ENCODE peak calls at places on chromosome 21, in five cellular contexts. One of them, this sample, is unnamed.

GRCh38 chr21:15122241-15122640 is 57.4 kb upstream of the NRIP1 start:
- DNase-seq in tibial artery: no peak
- DNase-seq in LNCaP clone FGC: peak; percentile 35
- DNase-seq in MM.1S: no peak
- DNase-seq in right cardiac atrium: no peak
- DNase-seq in this sample: no peak

GRCh38 chr21:21624674-21625073 is 626.5 kb downstream of the NCAM2 start:
- DNase-seq in MM.1S: no peak
- DNase-seq in LNCaP clone FGC: no peak
- DNase-seq in tibial artery: no peak
- DNase-seq in right cardiac atrium: no peak
- DNase-seq in this sample: no peak

GRCh38 chr21:43921602-43921978 is 56.6 kb downstream of the AGPAT3 start:
- DNase-seq in LNCaP clone FGC: no peak
- DNase-seq in MM.1S: no peak
- DNase-seq in tibial artery: no peak
- DNase-seq in right cardiac atrium: no peak
- DNase-seq in this sample: no peak

GRCh38 chr21:32312321-32312720 is 13.7 kb downstream of the MRAP start:
- DNase-seq in MM.1S: no peak
- DNase-seq in right cardiac atrium: no peak
- DNase-seq in tibial artery: no peak
- DNase-seq in LNCaP clone FGC: no peak
- DNase-seq in this sample: no peak

GRCh38 chr21:27647921-27648320 is 681.0 kb upstream of the ADAMTS5 start:
- DNase-seq in right cardiac atrium: no peak
- DNase-seq in LNCaP clone FGC: no peak
- DNase-seq in tibial artery: no peak
- DNase-seq in MM.1S: no peak
- DNase-seq in this sample: no peak

GRCh38 chr21:31557956-31558838 is 101.3 kb upstream of the SOD1 start:
- DNase-seq in tibial artery: no peak
- DNase-seq in LNCaP clone FGC: no peak
- DNase-seq in MM.1S: peak; percentile 59
- DNase-seq in right cardiac atrium: peak; percentile 59
- DNase-seq in this sample: peak; percentile 86

GRCh38 chr21:21845901-21846396 is 847.7 kb downstream of the NCAM2 start:
- DNase-seq in right cardiac atrium: no peak
- DNase-seq in MM.1S: no peak
- DNase-seq in LNCaP clone FGC: no peak
- DNase-seq in tibial artery: no peak
- DNase-seq in this sample: no peak

GRCh38 chr21:32742470-32742869 is 14.7 kb upstream of the SYNJ1 start:
- DNase-seq in LNCaP clone FGC: no peak
- DNase-seq in MM.1S: peak; percentile 19
- DNase-seq in right cardiac atrium: no peak
- DNase-seq in tibial artery: no peak
- DNase-seq in this sample: no peak

GRCh38 chr21:40507978-40508377 is 339.0 kb downstream of the DSCAM start:
- DNase-seq in tibial artery: no peak
- DNase-seq in LNCaP clone FGC: no peak
- DNase-seq in right cardiac atrium: no peak
- DNase-seq in MM.1S: no peak
- DNase-seq in this sample: no peak

GRCh38 chr21:32562426-32562825 is 22.9 kb downstream of the TCP10L start:
- DNase-seq in tibial artery: no peak
- DNase-seq in MM.1S: peak; percentile 15
- DNase-seq in LNCaP clone FGC: no peak
- DNase-seq in right cardiac atrium: no peak
- DNase-seq in this sample: peak; percentile 69

GRCh38 chr21:28516996-28517592 is 475.6 kb downstream of the LTN1 start:
- DNase-seq in LNCaP clone FGC: no peak
- DNase-seq in tibial artery: peak; percentile 67
- DNase-seq in right cardiac atrium: peak; percentile 83
- DNase-seq in MM.1S: peak; percentile 89
- DNase-seq in this sample: peak; percentile 96

GRCh38 chr21:19198801-19199200 is 795.2 kb upstream of the TMPRSS15 start:
- DNase-seq in tibial artery: no peak
- DNase-seq in MM.1S: no peak
- DNase-seq in LNCaP clone FGC: no peak
- DNase-seq in right cardiac atrium: no peak
- DNase-seq in this sample: no peak

GRCh38 chr21:18725653-18726052 is 322.1 kb upstream of the TMPRSS15 start:
- DNase-seq in LNCaP clone FGC: no peak
- DNase-seq in right cardiac atrium: no peak
- DNase-seq in MM.1S: peak; percentile 10
- DNase-seq in tibial artery: no peak
- DNase-seq in this sample: peak; percentile 61

GRCh38 chr21:43808832-43809251 is 19.5 kb downstream of the RRP1 start:
- DNase-seq in LNCaP clone FGC: no peak
- DNase-seq in right cardiac atrium: peak; percentile 50
- DNase-seq in tibial artery: no peak
- DNase-seq in MM.1S: no peak
- DNase-seq in this sample: no peak

GRCh38 chr21:33898546-33898945 is 17.1 kb downstream of the ATP5PO start:
- DNase-seq in right cardiac atrium: no peak
- DNase-seq in LNCaP clone FGC: no peak
- DNase-seq in tibial artery: no peak
- DNase-seq in MM.1S: no peak
- DNase-seq in this sample: no peak

GRCh38 chr21:25733859-25734653 is 648 bp downstream of the ATP5PF start:
- DNase-seq in LNCaP clone FGC: no peak
- DNase-seq in tibial artery: no peak
- DNase-seq in MM.1S: peak; percentile 41
- DNase-seq in right cardiac atrium: no peak
- DNase-seq in this sample: no peak

GRCh38 chr21:43741425-43742096 is 22.6 kb downstream of the PDXK start:
- DNase-seq in tibial artery: no peak
- DNase-seq in MM.1S: no peak
- DNase-seq in LNCaP clone FGC: no peak
- DNase-seq in right cardiac atrium: no peak
- DNase-seq in this sample: peak; percentile 74

GRCh38 chr21:29257701-29258100 is 41.0 kb upstream of the BACH1 start:
- DNase-seq in LNCaP clone FGC: no peak
- DNase-seq in right cardiac atrium: no peak
- DNase-seq in MM.1S: no peak
- DNase-seq in tibial artery: no peak
- DNase-seq in this sample: no peak

GRCh38 chr21:29258626-29259335 is 39.9 kb upstream of the BACH1 start:
- DNase-seq in right cardiac atrium: no peak
- DNase-seq in MM.1S: no peak
- DNase-seq in LNCaP clone FGC: no peak
- DNase-seq in tibial artery: no peak
- DNase-seq in this sample: no peak

GRCh38 chr21:24260751-24261150 is 1346.5 kb downstream of the MRPL39 start:
- DNase-seq in MM.1S: no peak
- DNase-seq in LNCaP clone FGC: no peak
- DNase-seq in tibial artery: no peak
- DNase-seq in right cardiac atrium: no peak
- DNase-seq in this sample: no peak

GRCh38 chr21:43944757-43945156 is 67.4 kb upstream of the TRAPPC10 start:
- DNase-seq in LNCaP clone FGC: no peak
- DNase-seq in tibial artery: no peak
- DNase-seq in right cardiac atrium: peak; percentile 53
- DNase-seq in MM.1S: no peak
- DNase-seq in this sample: no peak

GRCh38 chr21:33884361-33885157 is 31.0 kb downstream of the ATP5PO start:
- DNase-seq in right cardiac atrium: no peak
- DNase-seq in MM.1S: no peak
- DNase-seq in tibial artery: no peak
- DNase-seq in LNCaP clone FGC: no peak
- DNase-seq in this sample: no peak

GRCh38 chr21:36113647-36114428 is 21.0 kb upstream of the CBR3 start:
- DNase-seq in LNCaP clone FGC: no peak
- DNase-seq in tibial artery: no peak
- DNase-seq in MM.1S: peak; percentile 70
- DNase-seq in right cardiac atrium: no peak
- DNase-seq in this sample: no peak

GRCh38 chr21:26115899-26116298 is 54.7 kb downstream of the APP start:
- DNase-seq in LNCaP clone FGC: no peak
- DNase-seq in right cardiac atrium: no peak
- DNase-seq in MM.1S: no peak
- DNase-seq in tibial artery: no peak
- DNase-seq in this sample: no peak

GRCh38 chr21:29025328-29025713 is 853 bp downstream of the USP16 start:
- DNase-seq in LNCaP clone FGC: no peak
- DNase-seq in tibial artery: no peak
- DNase-seq in MM.1S: no peak
- DNase-seq in right cardiac atrium: no peak
- DNase-seq in this sample: no peak

GRCh38 chr21:17476006-17476405 is 36.8 kb upstream of the CXADR start:
- DNase-seq in right cardiac atrium: no peak
- DNase-seq in tibial artery: no peak
- DNase-seq in MM.1S: peak; percentile 19
- DNase-seq in LNCaP clone FGC: no peak
- DNase-seq in this sample: no peak

GRCh38 chr21:26432410-26432809 is 140.7 kb downstream of the CYYR1 start:
- DNase-seq in tibial artery: no peak
- DNase-seq in right cardiac atrium: no peak
- DNase-seq in LNCaP clone FGC: no peak
- DNase-seq in MM.1S: peak; percentile 88
- DNase-seq in this sample: no peak

GRCh38 chr21:36288651-36289243 is 31.2 kb upstream of the MORC3 start:
- DNase-seq in tibial artery: no peak
- DNase-seq in right cardiac atrium: no peak
- DNase-seq in MM.1S: no peak
- DNase-seq in LNCaP clone FGC: no peak
- DNase-seq in this sample: no peak

GRCh38 chr21:29240136-29240535 is 58.6 kb upstream of the BACH1 start:
- DNase-seq in MM.1S: no peak
- DNase-seq in tibial artery: no peak
- DNase-seq in right cardiac atrium: no peak
- DNase-seq in LNCaP clone FGC: no peak
- DNase-seq in this sample: no peak

GRCh38 chr21:36540700-36541099 is 60.8 kb upstream of the CLDN14 start:
- DNase-seq in MM.1S: no peak
- DNase-seq in LNCaP clone FGC: no peak
- DNase-seq in tibial artery: peak; percentile 21
- DNase-seq in right cardiac atrium: no peak
- DNase-seq in this sample: no peak

DNA sequence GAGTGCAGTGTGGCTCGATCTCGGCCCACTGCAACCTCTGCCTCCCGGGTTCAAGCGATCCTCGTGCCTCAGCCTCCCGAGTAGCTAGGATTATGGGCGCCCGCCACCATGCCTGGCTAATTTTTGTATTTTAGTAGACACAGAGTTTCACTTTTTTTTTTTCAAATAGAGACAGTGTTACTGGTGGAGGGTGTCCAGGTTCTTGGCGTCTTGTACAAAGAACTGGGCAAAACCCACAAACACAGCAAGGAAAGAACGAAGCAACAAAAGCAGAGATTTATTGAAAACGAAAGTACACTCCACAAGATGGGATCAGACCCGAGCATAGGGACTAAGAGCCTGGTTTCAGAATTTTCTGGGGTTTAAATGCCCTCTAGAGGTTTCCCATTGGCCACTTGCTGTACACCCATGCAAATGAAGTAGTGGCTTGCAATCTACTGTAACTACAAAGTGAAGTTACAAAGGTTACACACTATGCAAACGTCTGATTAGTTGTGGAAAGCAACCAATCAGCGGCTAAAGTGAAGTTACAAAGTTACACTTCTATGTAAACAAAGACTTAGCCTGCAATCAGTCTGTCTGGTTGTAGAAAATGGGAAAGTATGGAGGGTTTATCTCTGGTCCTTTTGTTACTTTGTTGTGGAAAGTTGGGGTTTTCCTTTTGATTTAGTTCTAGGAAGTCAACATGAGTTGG is 199.1 kb downstream of the DYRK1A start:
- DNase-seq in LNCaP clone FGC: no peak
- DNase-seq in right cardiac atrium: no peak
- DNase-seq in MM.1S: peak; percentile 21
- DNase-seq in tibial artery: no peak
- DNase-seq in this sample: no peak
- H3K4me3 ChIP-seq in LNCaP clone FGC: no peak overlapping the region
- H3K4me3 ChIP-seq in right cardiac atrium: no peak overlapping the region
- H3K4me3 ChIP-seq in MM.1S: no peak overlapping the region
- H3K4me3 ChIP-seq in tibial artery: peak overlapping the region; percentile 7
- H3K4me3 ChIP-seq in this sample: no peak overlapping the region

GRCh38 chr21:41768371-41769042 is 1.7 kb upstream of the RIPK4 start:
- DNase-seq in tibial artery: peak; percentile 75
- DNase-seq in right cardiac atrium: no peak
- DNase-seq in LNCaP clone FGC: no peak
- DNase-seq in MM.1S: no peak
- DNase-seq in this sample: peak; percentile 89
- H3K4me3 ChIP-seq in tibial artery: peak overlapping the region; percentile 65
- H3K4me3 ChIP-seq in right cardiac atrium: peak overlapping the region; percentile 24
- H3K4me3 ChIP-seq in LNCaP clone FGC: peak overlapping the region; percentile 38
- H3K4me3 ChIP-seq in MM.1S: peak overlapping the region; percentile 14
- H3K4me3 ChIP-seq in this sample: peak overlapping the region; percentile 84

GRCh38 chr21:30269803-30270530 is 12.8 kb downstream of the KRTAP24-1 start:
- DNase-seq in MM.1S: no peak
- DNase-seq in right cardiac atrium: no peak
- DNase-seq in tibial artery: no peak
- DNase-seq in LNCaP clone FGC: peak; percentile 63
- DNase-seq in this sample: no peak

DNA sequence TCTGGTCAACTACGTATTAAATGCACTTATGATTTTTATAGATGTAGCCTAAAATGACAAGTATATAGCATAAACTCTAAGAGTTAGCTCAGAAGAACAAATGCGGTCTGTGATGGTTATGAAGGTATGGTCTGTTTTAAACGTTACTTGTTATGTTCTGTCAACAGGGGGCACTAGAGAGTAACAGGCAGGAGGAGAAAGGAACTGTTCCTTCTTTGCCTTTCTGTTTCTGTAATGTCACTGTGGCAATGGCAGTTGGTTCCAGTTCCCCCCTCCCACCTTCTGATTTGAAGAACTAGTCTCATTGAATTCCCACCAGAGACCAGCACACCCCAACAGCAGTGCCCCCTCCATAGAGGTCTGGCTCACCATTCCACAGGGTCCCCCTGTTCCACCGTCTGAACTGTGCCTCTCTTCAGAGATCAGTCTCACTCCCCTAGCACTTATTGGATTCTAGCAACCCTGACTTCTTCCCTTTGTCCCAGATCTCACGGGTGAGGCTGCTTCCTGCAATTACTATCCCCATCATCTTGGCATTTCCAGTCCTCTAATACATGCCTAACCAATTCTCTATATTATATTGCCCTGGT is 14.0 kb downstream of the KRTAP24-1 start:
- DNase-seq in LNCaP clone FGC: no peak
- DNase-seq in right cardiac atrium: no peak
- DNase-seq in MM.1S: peak; percentile 34
- DNase-seq in tibial artery: no peak
- DNase-seq in this sample: peak; percentile 69
- H3K4me3 ChIP-seq in LNCaP clone FGC: no peak overlapping the region
- H3K4me3 ChIP-seq in right cardiac atrium: no peak overlapping the region
- H3K4me3 ChIP-seq in MM.1S: no peak overlapping the region
- H3K4me3 ChIP-seq in tibial artery: no peak overlapping the region
- H3K4me3 ChIP-seq in this sample: no peak overlapping the region

DNA sequence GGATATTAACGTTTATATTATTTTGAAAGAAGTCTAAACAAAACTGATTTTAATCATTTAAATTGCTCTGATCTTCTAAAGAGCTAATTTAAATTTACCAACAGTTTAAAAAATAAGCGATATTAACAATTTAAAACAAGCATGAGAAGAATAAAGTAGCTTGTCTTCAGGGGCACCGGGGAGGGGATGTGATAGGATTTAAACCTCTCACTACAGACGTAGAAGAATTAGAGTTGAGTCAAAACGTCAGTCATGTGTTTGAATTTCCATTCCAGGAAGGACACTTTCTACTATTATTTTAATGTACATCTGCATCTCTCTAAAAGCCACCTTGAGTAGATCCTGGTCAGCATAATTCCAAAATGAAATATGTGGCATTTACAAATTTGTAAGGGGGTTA is 58.2 kb upstream of the TPTE start:
- DNase-seq in MM.1S: no peak
- DNase-seq in tibial artery: no peak
- DNase-seq in right cardiac atrium: no peak
- DNase-seq in LNCaP clone FGC: no peak
- DNase-seq in this sample: no peak
- H3K4me3 ChIP-seq in MM.1S: no peak overlapping the region
- H3K4me3 ChIP-seq in tibial artery: no peak overlapping the region
- H3K4me3 ChIP-seq in right cardiac atrium: no peak overlapping the region
- H3K4me3 ChIP-seq in LNCaP clone FGC: no peak overlapping the region
- H3K4me3 ChIP-seq in this sample: peak overlapping the region; percentile 1

This sample was measured in endodermal cell.